ENCODE peak calls at places on chromosomes 4 and X, in four cellular contexts. Q, A, D and U are unnamed samples.
A peak's percentile ranks its signal among the peaks of the same experiment; 100 is the strongest.

GRCh38 chrX:6660567-6661252 is 125.8 kb upstream of the VCX3A start:
- DNase-seq in Q (no peak), A (no peak), D (no peak), U (no peak)

GRCh38 chr4:7591409-7592063 is 156.8 kb upstream of the PSAPL1 start:
- DNase-seq in Q (no peak), A (no peak), D (no peak), U (no peak)

GRCh38 chrX:129726307-129727111 is 12.3 kb upstream of the XPNPEP2 start:
- DNase-seq in Q (peak; percentile 79), A (peak; percentile 68), D (no peak), U (peak; percentile 70)

GRCh38 chr4:55568905-55569504 is 22.3 kb upstream of the CLOCK start:
- DNase-seq in Q (no peak), A (no peak), D (no peak), U (no peak)

GRCh38 chr4:169658970-169659735 is 38.8 kb downstream of the CLCN3 start:
- DNase-seq in Q (no peak), A (peak; percentile 21), D (no peak), U (no peak)

GRCh38 chrX:53479295-53479694 is 45.1 kb upstream of the HSD17B10 start:
- DNase-seq in Q (no peak), A (no peak), D (no peak), U (no peak)

GRCh38 chr4:97910005-97910404 is 233.3 kb downstream of the STPG2 start:
- DNase-seq in Q (peak; percentile 26), A (peak; percentile 0), D (peak; percentile 18), U (no peak)

GRCh38 chr4:106034205-106034604 is 138.9 kb downstream of the NPNT start:
- DNase-seq in Q (no peak), A (peak; percentile 10), D (no peak), U (no peak)

GRCh38 chrX:41127476-41128192 is 42.4 kb downstream of the USP9X start:
- DNase-seq in Q (no peak), A (no peak), D (no peak), U (no peak)

GRCh38 chrX:119762718-119763117 is 4.3 kb downstream of the SOWAHD start:
- DNase-seq in Q (no peak), A (no peak), D (no peak), U (no peak)

GRCh38 chr4:135372131-135372530 is 1170.5 kb upstream of the PABPC4L start:
- DNase-seq in Q (no peak), A (no peak), D (no peak), U (no peak)

GRCh38 chrX:48854898-48855297 is 19.5 kb upstream of the PCSK1N start:
- DNase-seq in Q (peak; percentile 20), A (peak; percentile 44), D (no peak), U (no peak)

GRCh38 chr4:56668267-56668666 is 12.8 kb downstream of the HOPX start:
- DNase-seq in Q (peak; percentile 26), A (no peak), D (no peak), U (no peak)

GRCh38 chrX:16386126-16386525 is 218.8 kb downstream of the MAGEB17 start:
- DNase-seq in Q (no peak), A (no peak), D (no peak), U (no peak)

GRCh38 chrX:49291615-49292337 is 11.7 kb upstream of the GAGE10 start:
- DNase-seq in Q (peak; percentile 78), A (peak; percentile 72), D (peak; percentile 66), U (peak; percentile 75)

GRCh38 chrX:25968920-25969319 is 169.2 kb upstream of the MAGEB18 start:
- DNase-seq in Q (peak; percentile 67), A (peak; percentile 7), D (no peak), U (peak; percentile 53)

GRCh38 chr4:142818009-142818408 is 28.1 kb downstream of the INPP4B start:
- DNase-seq in Q (no peak), A (peak; percentile 41), D (no peak), U (no peak)

GRCh38 chrX:154037754-154038153 is 18.1 kb upstream of the IRAK1 start:
- DNase-seq in Q (no peak), A (no peak), D (no peak), U (no peak)

GRCh38 chr4:122917731-122918130 is 4.7 kb downstream of the NUDT6 start:
- DNase-seq in Q (no peak), A (peak; percentile 41), D (no peak), U (no peak)

DNA sequence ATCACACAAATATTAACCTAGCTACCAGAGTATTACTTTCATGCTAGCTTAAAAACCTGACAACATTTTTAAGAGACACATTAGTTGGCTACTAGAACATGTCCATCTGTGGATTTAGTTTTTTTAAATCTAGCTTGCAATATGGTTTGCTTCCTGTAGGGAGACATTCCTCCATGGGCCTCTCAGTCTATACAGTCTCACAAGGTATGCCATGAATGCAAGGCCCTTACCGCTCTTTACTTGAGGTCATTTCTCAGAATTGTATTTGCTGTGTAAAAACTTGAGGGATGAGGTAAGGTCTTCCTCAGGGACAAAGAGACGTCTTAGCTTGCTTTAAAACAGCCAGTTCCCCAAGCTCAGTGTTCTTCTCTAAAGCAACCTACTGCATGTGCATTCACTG is 26.9 kb downstream of the UBA6 start:
- DNase-seq in Q (no peak), A (peak; percentile 39), D (no peak), U (no peak)
- TF ChIP-seq CTCF in Q (no peak), A (peak; percentile 26), D (no peak), U (no peak)

GRCh38 chr4:118014831-118015230 is 19.5 kb upstream of the NDST3 start:
- DNase-seq in Q (no peak), A (no peak), D (no peak), U (no peak)

DNA sequence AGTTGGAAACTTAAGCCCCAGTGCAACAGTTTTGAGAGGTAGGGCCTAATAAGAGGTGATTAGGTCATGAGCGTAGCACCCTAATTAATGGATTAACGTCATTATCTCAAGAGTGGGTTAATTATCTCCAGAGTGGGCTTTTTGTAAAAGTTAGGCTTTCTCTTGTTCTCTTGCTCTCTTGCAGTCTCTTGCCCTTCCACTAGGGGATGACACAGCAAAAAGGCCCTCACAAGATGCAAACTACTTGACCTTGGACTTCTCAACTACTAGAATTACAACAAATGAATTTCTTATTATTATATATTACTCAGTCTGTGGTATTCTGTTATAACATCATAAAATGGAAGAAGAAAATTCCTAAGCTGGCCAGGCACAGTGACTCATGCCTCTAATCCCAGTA is 22.1 kb upstream of the NDST3 start:
- DNase-seq in Q (no peak), A (no peak), D (no peak), U (no peak)
- TF ChIP-seq CTCF in Q (no peak), A (peak; percentile 22), D (no peak), U (no peak)

DNA sequence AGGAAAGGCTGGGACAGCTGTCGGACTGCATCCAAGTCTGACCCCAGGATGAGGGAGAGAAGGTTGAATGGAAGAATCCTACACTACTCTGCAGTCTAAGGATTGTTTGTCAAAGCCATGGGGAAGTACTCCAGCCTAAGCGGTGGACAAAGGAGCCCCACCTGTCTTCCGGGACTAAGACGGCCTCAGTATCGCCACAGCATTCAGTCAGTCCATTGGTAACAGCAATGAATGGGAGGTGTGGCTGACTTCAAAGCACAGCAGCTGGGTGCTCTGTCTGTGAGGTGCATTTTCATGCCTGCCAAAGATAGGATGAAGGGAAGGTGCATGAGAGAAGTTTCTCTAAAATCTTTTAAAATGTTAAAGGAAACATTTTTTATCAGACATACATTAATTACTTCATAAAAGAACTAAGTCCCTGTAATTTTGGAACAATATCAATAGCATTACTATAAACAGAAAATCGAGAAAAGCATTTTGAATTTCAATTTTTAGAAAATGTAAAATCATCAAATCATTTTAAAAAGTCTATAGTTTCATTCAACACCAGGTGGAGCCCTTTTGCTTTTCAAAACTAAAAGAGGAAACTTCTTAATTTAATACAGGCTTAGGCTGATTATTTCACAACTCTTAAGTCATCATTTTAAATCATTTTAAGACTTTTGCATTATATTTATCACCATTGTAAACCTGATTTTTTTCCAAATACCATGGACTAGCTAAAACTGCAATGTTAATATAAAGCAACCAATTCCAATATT is 27.6 kb upstream of the INTU start:
- DNase-seq in Q (peak; percentile 69), A (peak; percentile 65), D (no peak), U (no peak)
- TF ChIP-seq CTCF in Q (no peak), A (peak; percentile 54), D (peak; percentile 29), U (peak; percentile 51)

GRCh38 chr4:125750827-125751466 is 436.2 kb downstream of the FAT4 start:
- DNase-seq in Q (no peak), A (peak; percentile 85), D (no peak), U (no peak)
- TF ChIP-seq CTCF in Q (peak; percentile 32), A (peak; percentile 79), D (peak; percentile 47), U (no peak)

GRCh38 chr4:4271912-4272311 is 18.0 kb downstream of the LYAR start:
- DNase-seq in Q (no peak), A (peak; percentile 74), D (no peak), U (no peak)
- TF ChIP-seq CTCF in Q (no peak), A (no peak), D (no peak), U (no peak)

DNA sequence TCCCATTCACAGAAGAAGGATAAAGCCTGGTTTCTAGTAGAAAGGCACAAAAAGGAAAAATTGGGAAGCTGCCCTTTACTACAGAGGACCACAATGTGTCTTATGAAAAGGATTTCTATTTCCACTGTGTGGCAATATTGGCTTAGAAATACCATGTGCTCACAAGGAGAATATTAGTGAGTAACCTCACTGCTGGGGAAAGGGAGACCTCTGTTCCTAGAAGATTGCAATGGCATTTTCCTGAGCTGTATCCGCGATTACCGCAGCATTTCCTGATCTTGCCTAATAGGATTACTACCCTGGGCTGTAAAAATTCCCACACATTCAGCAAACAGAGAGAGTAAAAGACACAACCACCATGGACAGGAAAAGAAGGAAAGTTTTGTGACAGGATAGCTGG is 308.8 kb upstream of the TECRL start:
- DNase-seq in Q (no peak), A (peak; percentile 1), D (no peak), U (no peak)
- TF ChIP-seq CTCF in Q (no peak), A (no peak), D (no peak), U (no peak)